ENCODE peak calls at places on chromosome 21, in four cellular contexts. D, W, Z and J are unnamed samples.

GRCh38 chr21:42670884-42671283 is 17.5 kb downstream of the PDE9A start:
- DNase-seq in Z (no peak), W (no peak), D (no peak), J (no peak)

GRCh38 chr21:32392880-32393676 is at the start of gene URB1:
- DNase-seq in Z (peak), W (peak), D (peak), J (peak)

GRCh38 chr21:33124879-33125278 is 54.9 kb downstream of the OLIG1 start:
- DNase-seq in W (no peak), Z (no peak), D (no peak), J (no peak)

GRCh38 chr21:33948096-33948950 is 32.7 kb upstream of the ATP5PO start:
- DNase-seq in D (no peak), W (peak), Z (peak), J (peak)

GRCh38 chr21:34886554-34887385 is 162.3 kb downstream of the RUNX1 start:
- DNase-seq in Z (no peak), W (peak), D (no peak), J (no peak)

GRCh38 chr21:17270234-17270633 is 242.6 kb upstream of the CXADR start:
- DNase-seq in Z (no peak), W (peak), D (peak), J (peak)

GRCh38 chr21:31888936-31889371 is 16.1 kb downstream of the HUNK start:
- DNase-seq in D (no peak), Z (no peak), W (no peak), J (no peak)

GRCh38 chr21:15604424-15604823 is 125.4 kb upstream of the USP25 start:
- DNase-seq in W (no peak), D (no peak), Z (no peak), J (no peak)

GRCh38 chr21:33029512-33029921 is 3.8 kb downstream of the OLIG2 start:
- DNase-seq in W (no peak), D (no peak), Z (no peak), J (no peak)

GRCh38 chr21:40143822-40144525 is 276.7 kb downstream of the PCP4 start:
- DNase-seq in Z (no peak), D (peak), W (peak), J (peak)

GRCh38 chr21:29849735-29850176 is 90.0 kb downstream of the GRIK1 start:
- DNase-seq in Z (peak), D (peak), W (peak), J (peak)

GRCh38 chr21:24716306-24716918 is 890.9 kb downstream of the MRPL39 start:
- DNase-seq in D (no peak), W (no peak), Z (no peak), J (no peak)

GRCh38 chr21:33655591-33656221 is 13.4 kb downstream of the ITSN1 start:
- DNase-seq in Z (no peak), D (no peak), W (peak), J (peak)

GRCh38 chr21:14850394-14850793 is 214.4 kb downstream of the NRIP1 start:
- DNase-seq in D (no peak), Z (no peak), W (no peak), J (no peak)

GRCh38 chr21:35284199-35284598 is 235.1 kb upstream of the RUNX1 start:
- DNase-seq in Z (no peak), W (no peak), D (no peak), J (no peak)

GRCh38 chr21:38639782-38640750 is 141.8 kb upstream of the ERG start:
- DNase-seq in D (no peak), Z (no peak), W (no peak), J (no peak)

GRCh38 chr21:43311303-43311817 is 115.6 kb downstream of the SIK1 start:
- DNase-seq in Z (no peak), W (no peak), D (peak), J (no peak)

GRCh38 chr21:38952890-38953289 is 147.2 kb downstream of the ETS2 start:
- DNase-seq in Z (no peak), D (no peak), W (no peak), J (no peak)

GRCh38 chr21:43599728-43600127 is 59.6 kb downstream of the HSF2BP start:
- DNase-seq in W (no peak), D (no peak), Z (no peak), J (no peak)

GRCh38 chr21:39842741-39843146 is 24.5 kb upstream of the PCP4 start:
- DNase-seq in W (peak), Z (no peak), D (no peak), J (no peak)

GRCh38 chr21:42699196-42699595 is 45.8 kb downstream of the PDE9A start:
- DNase-seq in D (no peak), Z (no peak), W (no peak), J (no peak)

GRCh38 chr21:35895598-35895997 is 164.7 kb downstream of the SETD4 start:
- DNase-seq in D (no peak), W (no peak), Z (no peak), J (no peak)

GRCh38 chr21:38787461-38788274 is 18.1 kb upstream of the ETS2 start:
- DNase-seq in D (peak), Z (no peak), W (peak), J (peak)

GRCh38 chr21:14603202-14603601 is 57.1 kb upstream of the SAMSN1 start:
- DNase-seq in D (no peak), Z (no peak), W (peak), J (no peak)

GRCh38 chr21:25512095-25513086 is 94.9 kb downstream of the MRPL39 start:
- DNase-seq in Z (no peak), W (no peak), D (no peak), J (no peak)

GRCh38 chr21:14306143-14306907 is 76.6 kb downstream of the HSPA13 start:
- DNase-seq in Z (no peak), W (peak), D (no peak), J (no peak)

GRCh38 chr21:25939396-25939761 is 204.6 kb downstream of the GABPA start:
- DNase-seq in W (no peak), D (no peak), Z (no peak), J (no peak)

GRCh38 chr21:20388400-20388799 is 609.8 kb upstream of the NCAM2 start:
- DNase-seq in Z (no peak), W (peak), D (no peak), J (no peak)

GRCh38 chr21:37028579-37028978 is 22.1 kb downstream of the RIPPLY3 start:
- DNase-seq in Z (no peak), D (no peak), W (no peak), J (no peak)

GRCh38 chr21:37032877-37033471 is 26.5 kb downstream of the RIPPLY3 start:
- DNase-seq in W (no peak), D (no peak), Z (no peak), J (no peak)

GRCh38 chr21:37036177-37036576 is 29.7 kb downstream of the RIPPLY3 start:
- DNase-seq in Z (no peak), D (no peak), W (no peak), J (no peak)

GRCh38 chr21:37032293-37032692 is 25.8 kb downstream of the RIPPLY3 start:
- DNase-seq in Z (no peak), D (no peak), W (no peak), J (no peak)

GRCh38 chr21:37030864-37031263 is 24.4 kb downstream of the RIPPLY3 start:
- DNase-seq in Z (no peak), D (no peak), W (no peak), J (no peak)
- TF ChIP-seq TARDBP in Z (no peak), D (no peak), W (no peak), J (no peak)

GRCh38 chr21:44619886-44620285 is 7.0 kb upstream of the KRTAP10-9 start:
- DNase-seq in Z (no peak), W (no peak), D (no peak), J (no peak)

GRCh38 chr21:44617071-44617501 is 5.2 kb downstream of the KRTAP10-8 start:
- DNase-seq in D (no peak), Z (no peak), W (no peak), J (no peak)

GRCh38 chr21:44618504-44618903 is 6.6 kb downstream of the KRTAP10-8 start:
- DNase-seq in D (peak), W (no peak), Z (no peak), J (no peak)

GRCh38 chr21:44616591-44616926 is 4.7 kb downstream of the KRTAP10-8 start:
- DNase-seq in Z (no peak), D (no peak), W (no peak), J (no peak)

DNA sequence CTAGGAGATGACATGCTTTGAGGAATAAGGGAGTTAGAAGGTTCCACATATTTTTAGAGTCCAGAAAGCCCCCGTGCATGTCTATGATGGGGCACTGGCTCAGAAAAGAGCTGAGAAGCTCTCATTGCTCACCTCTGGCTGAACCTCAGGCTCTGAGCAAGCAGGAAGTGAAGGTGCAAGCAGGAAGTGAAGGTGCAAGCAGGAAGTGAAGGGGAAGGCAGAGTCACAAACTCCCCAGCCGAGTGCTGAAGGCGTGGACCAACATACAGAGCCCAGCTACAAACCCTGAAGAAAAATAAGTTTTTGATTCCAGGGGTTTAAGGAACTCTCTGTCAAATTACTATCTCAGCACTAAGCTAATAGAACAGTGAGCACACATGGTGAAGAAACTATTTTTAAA is 7.0 kb downstream of the KRTAP10-8 start:
- DNase-seq in Z (no peak), D (no peak), W (no peak), J (no peak)
- TF ChIP-seq TARDBP in Z (no peak), D (no peak), W (no peak), J (no peak)

GRCh38 chr21:27578741-27579265 is 611.9 kb upstream of the ADAMTS5 start:
- DNase-seq in D (no peak), W (no peak), Z (no peak), J (no peak)
- TF ChIP-seq TARDBP in D (no peak), W (no peak), Z (no peak), J (no peak)

GRCh38 chr21:46002841-46003574 is 21.4 kb downstream of the COL6A1 start:
- DNase-seq in D (no peak), W (no peak), Z (no peak), J (no peak)
- TF ChIP-seq TARDBP in D (no peak), W (no peak), Z (no peak), J (no peak)

GRCh38 chr21:9839011-9839661 is 682.2 kb upstream of the TPTE start:
- DNase-seq in Z (no peak), D (no peak), W (peak), J (peak)

DNA sequence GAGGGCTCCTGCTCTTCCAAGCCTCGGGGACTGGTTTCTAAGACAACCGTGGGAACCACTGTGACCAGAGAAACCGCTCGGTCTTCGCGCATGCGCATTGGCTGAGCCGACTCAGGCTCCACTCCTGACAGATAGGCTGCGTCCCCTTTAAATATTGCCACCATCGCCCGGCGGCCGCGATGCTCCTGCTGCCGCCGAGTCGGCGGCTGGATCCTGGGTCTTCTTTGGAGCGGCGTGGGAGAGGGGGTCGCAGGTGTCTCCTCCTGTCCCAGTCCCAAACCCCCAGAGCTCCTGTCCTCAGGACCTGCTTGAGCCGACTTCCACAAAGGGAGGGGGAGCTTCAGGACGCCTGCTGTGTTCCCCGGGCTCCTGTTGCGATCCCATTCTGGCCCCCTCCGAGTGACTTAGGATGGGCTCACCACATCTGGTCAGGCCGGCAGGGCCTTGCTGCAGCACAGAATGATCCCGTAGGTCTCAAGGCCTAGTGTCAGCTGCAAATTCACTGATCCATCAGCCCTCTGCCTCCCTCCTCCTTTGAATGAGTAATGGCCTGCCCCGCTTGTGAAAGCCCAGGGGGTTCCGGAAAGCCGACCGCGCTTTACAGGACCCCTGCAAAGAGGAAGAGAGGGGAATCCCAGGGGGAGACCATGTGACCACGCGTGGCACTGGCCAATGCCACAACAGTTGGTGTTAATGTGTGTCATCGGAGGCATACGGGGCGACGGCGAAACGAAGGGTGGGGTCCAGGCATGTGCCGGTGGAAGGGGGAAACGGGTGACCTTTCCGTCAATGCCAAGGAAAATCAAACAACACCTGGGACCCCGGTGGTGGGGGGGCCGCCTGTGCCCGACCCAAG is 683.2 kb upstream of the TPTE start:
- DNase-seq in W (peak), D (no peak), Z (no peak), J (no peak)
- TF ChIP-seq TARDBP in W (no peak), D (no peak), Z (no peak), J (no peak)